ENCODE peak calls at places on chromosomes 11 and 22, in seven cellular contexts. O, V, T, L, B, Q and I are unnamed samples.

GRCh38 chr11:78567209-78567608 is 7.5 kb downstream of the NARS2 start:
- DNase-seq in B (no peak), Q (no peak), V (no peak), L (no peak), T (no peak), O (no peak), I (no peak)

GRCh38 chr22:35705141-35705540 is 12.5 kb upstream of the APOL5 start:
- DNase-seq in V (no peak), O (no peak), Q (no peak), B (no peak), T (no peak), L (no peak), I (no peak)

GRCh38 chr22:41913040-41913719 is 1.7 kb downstream of the SHISA8 start:
- DNase-seq in V (no peak), L (no peak), T (no peak), O (no peak), Q (no peak), B (no peak), I (no peak)

GRCh38 chr22:22463855-22464540 is 44.5 kb downstream of the ZNF280B start:
- DNase-seq in T (peak; percentile 38), V (no peak), L (peak; percentile 67), O (peak; percentile 40), B (peak; percentile 85), Q (peak; percentile 87), I (peak; percentile 99)

GRCh38 chr11:73384871-73385692 is 8.9 kb downstream of the RELT start:
- DNase-seq in Q (peak; percentile 38), B (no peak), L (no peak), O (no peak), T (no peak), V (no peak), I (no peak)

GRCh38 chr11:126440792-126441514 is 85.5 kb downstream of the ST3GAL4 start:
- DNase-seq in L (peak; percentile 94), T (peak; percentile 79), Q (peak; percentile 92), O (peak; percentile 66), V (no peak), B (peak; percentile 89), I (peak; percentile 87)

GRCh38 chr11:2807276-2807681 is 78.3 kb downstream of the CDKN1C start:
- DNase-seq in Q (peak; percentile 78), T (no peak), L (peak; percentile 67), V (peak; percentile 46), O (no peak), B (peak; percentile 56), I (no peak)

GRCh38 chr11:106482920-106483761 is 405.7 kb downstream of the AASDHPPT start:
- DNase-seq in O (no peak), B (peak; percentile 21), Q (no peak), T (no peak), V (no peak), L (no peak), I (no peak)

GRCh38 chr11:16817321-16817720 is 78.9 kb downstream of the C11orf58 start:
- DNase-seq in T (no peak), B (no peak), V (no peak), O (no peak), Q (no peak), L (no peak), I (no peak)

GRCh38 chr11:134581121-134581626 is 169.1 kb upstream of the B3GAT1 start:
- DNase-seq in B (no peak), O (no peak), L (no peak), Q (no peak), V (no peak), T (no peak), I (no peak)

GRCh38 chr11:69892237-69892985 is 73.2 kb upstream of the FGF3 start:
- DNase-seq in T (no peak), B (no peak), O (no peak), Q (no peak), V (peak; percentile 45), L (peak; percentile 73), I (peak; percentile 66)

GRCh38 chr11:130431806-130432205 is 3.4 kb upstream of the ADAMTS8 start:
- DNase-seq in Q (no peak), B (no peak), L (no peak), T (no peak), O (no peak), V (no peak), I (no peak)

GRCh38 chr11:69651834-69652620 is 11.1 kb downstream of the CCND1 start:
- DNase-seq in O (no peak), V (no peak), B (no peak), T (no peak), L (no peak), Q (no peak), I (no peak)

GRCh38 chr11:26827567-26828037 is 105.7 kb upstream of the SLC5A12 start:
- DNase-seq in L (no peak), Q (no peak), V (no peak), T (no peak), B (no peak), O (no peak), I (no peak)

GRCh38 chr11:72781063-72781312 is 12.9 kb downstream of the STARD10 start:
- DNase-seq in T (no peak), V (no peak), L (no peak), B (peak; percentile 68), O (no peak), Q (no peak), I (no peak)

GRCh38 chr11:119101367-119101758 is 290 bp downstream of the DPAGT1 start:
- DNase-seq in O (no peak), B (peak; percentile 48), V (no peak), T (no peak), Q (no peak), L (peak; percentile 47), I (peak; percentile 58)

GRCh38 chr22:37924386-37925065 is 18.4 kb downstream of the MICALL1 start:
- DNase-seq in B (no peak), L (peak; percentile 21), O (no peak), V (no peak), T (no peak), Q (no peak), I (no peak)

GRCh38 chr11:1744879-1745700 is 5.3 kb downstream of the IFITM10 start:
- DNase-seq in V (peak; percentile 24), L (peak; percentile 88), O (no peak), B (no peak), T (no peak), Q (no peak), I (no peak)

GRCh38 chr11:75029836-75030631 is 41.3 kb downstream of the NEU3 start:
- DNase-seq in B (no peak), T (no peak), O (no peak), V (no peak), Q (no peak), L (no peak), I (peak; percentile 85)

GRCh38 chr22:26681395-26681821 is 24.0 kb downstream of the MIAT start:
- DNase-seq in V (no peak), L (no peak), Q (no peak), B (peak; percentile 32), T (no peak), O (no peak), I (no peak)

GRCh38 chr22:22840778-22841177 is 46.8 kb upstream of the IGLL5 start:
- DNase-seq in Q (no peak), T (no peak), O (no peak), V (no peak), L (no peak), B (no peak), I (no peak)

GRCh38 chr11:63907808-63908530 is 9.0 kb downstream of the RCOR2 start:
- DNase-seq in V (no peak), L (no peak), Q (peak; percentile 85), T (no peak), O (no peak), B (no peak), I (peak; percentile 13)
- H3K27ac ChIP-seq in V (no peak overlapping the region), L (no peak overlapping the region), Q (peak overlapping the region; percentile 36), T (no peak overlapping the region), O (no peak overlapping the region), B (no peak overlapping the region), I (no peak overlapping the region)

DNA sequence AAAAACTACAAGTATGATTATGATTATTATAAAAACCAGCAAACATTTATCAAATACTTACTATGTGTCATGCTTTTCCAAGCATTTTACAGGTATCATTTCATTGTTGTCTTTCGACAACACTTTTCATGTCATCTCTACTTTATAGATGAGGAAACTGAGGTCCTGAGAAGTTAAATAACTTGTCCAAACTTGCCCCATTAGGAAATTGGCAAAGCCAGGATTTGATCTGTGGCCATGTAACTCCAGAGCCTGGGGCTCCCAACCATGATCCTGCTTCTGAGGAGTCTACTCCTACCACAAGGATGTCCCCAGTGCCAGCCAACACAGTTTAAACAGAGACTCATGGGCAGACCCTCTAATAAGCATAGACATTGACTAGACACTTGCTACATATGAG is 15.2 kb downstream of the EHF start:
- DNase-seq in V (no peak), O (no peak), L (no peak), T (no peak), B (no peak), Q (no peak), I (no peak)
- H3K27ac ChIP-seq in V (peak overlapping the region; percentile 73), O (no peak overlapping the region), L (no peak overlapping the region), T (peak overlapping the region; percentile 77), B (no peak overlapping the region), Q (no peak overlapping the region), I (no peak overlapping the region)

GRCh38 chr11:62416596-62416995 is 2.2 kb upstream of the SCGB1A1 start:
- DNase-seq in B (no peak), T (no peak), Q (no peak), V (no peak), L (no peak), O (no peak), I (no peak)

GRCh38 chr11:62420882-62421281 is 2.0 kb downstream of the SCGB1A1 start:
- DNase-seq in O (no peak), V (no peak), B (no peak), Q (no peak), T (no peak), L (no peak), I (no peak)

GRCh38 chr11:62419560-62420342 is 918 bp downstream of the SCGB1A1 start:
- DNase-seq in T (no peak), L (no peak), B (no peak), V (no peak), Q (no peak), O (no peak), I (no peak)

GRCh38 chr11:62418136-62418535 is 697 bp upstream of the SCGB1A1 start:
- DNase-seq in L (no peak), Q (no peak), T (no peak), B (no peak), V (no peak), O (no peak), I (peak; percentile 47)

GRCh38 chr11:62418733-62419132 is at the start of gene SCGB1A1:
- DNase-seq in O (no peak), Q (no peak), L (no peak), B (no peak), T (no peak), V (no peak), I (no peak)
- H3K27ac ChIP-seq in O (no peak within 1 kb of the TSS), Q (peak within 1 kb of the TSS; percentile 77), L (no peak within 1 kb of the TSS), B (peak within 1 kb of the TSS; percentile 46), T (no peak within 1 kb of the TSS), V (no peak within 1 kb of the TSS), I (peak within 1 kb of the TSS; percentile 12)

DNA sequence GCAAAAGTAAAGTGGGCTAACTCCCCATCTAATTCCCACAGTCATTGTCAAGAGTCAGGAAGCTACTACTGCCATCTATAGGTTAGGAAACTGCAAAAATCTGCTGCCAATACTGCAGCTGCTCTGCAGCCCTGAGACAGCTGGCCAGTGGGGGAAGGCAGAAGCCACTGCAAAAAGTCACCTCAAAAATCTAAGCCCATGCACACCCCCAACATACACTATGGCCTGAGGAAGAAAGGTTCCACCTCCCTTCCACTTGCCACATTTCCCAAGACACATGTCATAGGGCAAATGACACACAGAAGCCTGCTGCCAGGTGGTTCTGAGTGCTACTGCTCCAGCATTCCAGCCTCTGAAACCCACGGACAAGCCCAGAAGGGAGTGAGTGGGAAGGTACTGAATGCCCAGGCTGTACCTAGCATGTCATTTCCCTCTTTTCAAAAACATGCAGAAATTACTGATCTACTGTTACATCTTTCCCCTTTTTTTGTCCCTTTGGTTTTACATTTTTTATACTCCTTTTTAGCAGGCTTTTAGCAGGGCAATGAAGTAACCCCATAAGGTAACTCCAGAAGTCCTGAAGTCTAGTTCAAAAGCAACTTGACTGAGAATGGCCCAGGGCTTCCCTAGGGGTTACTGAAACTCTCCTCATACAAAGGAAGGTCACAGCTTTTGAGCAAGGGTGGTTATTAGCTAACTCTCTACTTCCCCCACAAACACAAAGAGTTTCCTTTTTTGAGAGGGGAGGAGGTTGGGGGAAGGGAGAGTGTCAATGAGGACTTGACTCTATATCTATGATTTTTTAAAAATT is 36.8 kb downstream of the DGCR2 start:
- DNase-seq in V (no peak), O (no peak), T (peak; percentile 31), Q (no peak), B (peak; percentile 41), L (peak; percentile 69), I (no peak)
- H3K27ac ChIP-seq in V (peak overlapping the region; percentile 33), O (no peak overlapping the region), T (no peak overlapping the region), Q (no peak overlapping the region), B (peak overlapping the region; percentile 82), L (no peak overlapping the region), I (no peak overlapping the region)